ENCODE peak calls at places on chromosomes 6 and 20, in seven cellular contexts. E, G, C, U, M, P and F are unnamed samples.

GRCh38 chr6:160101262-160102205 is 20.1 kb upstream of the SLC22A1 start:
- DNase-seq in E (no peak), G (no peak), C (peak), U (no peak), M (peak), P (no peak), F (no peak)

GRCh38 chr20:42594659-42595058 is 595.0 kb downstream of the PTPRT start:
- DNase-seq in E (no peak), G (no peak), C (no peak), U (no peak), M (no peak), P (no peak), F (no peak)

GRCh38 chr20:10571313-10571815 is 102.4 kb downstream of the JAG1 start:
- DNase-seq in E (no peak), G (no peak), C (no peak), U (no peak), M (no peak), P (no peak), F (no peak)

GRCh38 chr6:4581468-4582420 is 194.5 kb upstream of the CDYL start:
- DNase-seq in E (peak), G (no peak), C (no peak), U (no peak), M (no peak), P (no peak), F (peak)

GRCh38 chr20:62822239-62822787 is 5.5 kb downstream of the COL9A3 start:
- DNase-seq in E (no peak), G (no peak), C (no peak), U (no peak), M (no peak), P (no peak), F (no peak)

GRCh38 chr20:7758436-7758835 is 181.8 kb downstream of the HAO1 start:
- DNase-seq in E (no peak), G (no peak), C (no peak), U (no peak), M (no peak), P (no peak), F (no peak)

GRCh38 chr20:48735112-48735511 is 92.7 kb downstream of the PREX1 start:
- DNase-seq in E (no peak), G (no peak), C (no peak), U (no peak), M (no peak), P (no peak), F (no peak)

GRCh38 chr6:13194852-13195251 is 133.5 kb downstream of the TBC1D7 start:
- DNase-seq in E (peak), G (peak), C (no peak), U (peak), M (no peak), P (peak), F (peak)

GRCh38 chr6:21914121-21914973 is 320.8 kb downstream of the SOX4 start:
- DNase-seq in E (peak), G (no peak), C (no peak), U (no peak), M (peak), P (no peak), F (peak)

GRCh38 chr6:142187209-142187608 is 40.1 kb downstream of the VTA1 start:
- DNase-seq in E (peak), G (no peak), C (no peak), U (peak), M (no peak), P (no peak), F (peak)

GRCh38 chr6:71502210-71502609 is 213.6 kb downstream of the OGFRL1 start:
- DNase-seq in E (no peak), G (no peak), C (no peak), U (no peak), M (no peak), P (no peak), F (no peak)

GRCh38 chr20:60869626-60870025 is 382.4 kb upstream of the CDH4 start:
- DNase-seq in E (no peak), G (no peak), C (no peak), U (no peak), M (no peak), P (no peak), F (no peak)

GRCh38 chr20:63334356-63334755 is 26.8 kb downstream of the CHRNA4 start:
- DNase-seq in E (no peak), G (no peak), C (no peak), U (no peak), M (no peak), P (no peak), F (no peak)

GRCh38 chr6:3844097-3844463 is 5.1 kb upstream of the FAM50B start:
- DNase-seq in E (peak), G (no peak), C (no peak), U (no peak), M (no peak), P (no peak), F (peak)

GRCh38 chr20:33443512-33444239 is at the start of gene SNTA1:
- DNase-seq in E (peak), G (peak), C (peak), U (peak), M (peak), P (peak), F (peak)

GRCh38 chr20:33438481-33438880 is 5.1 kb downstream of the SNTA1 start:
- DNase-seq in E (no peak), G (peak), C (no peak), U (no peak), M (no peak), P (peak), F (no peak)

GRCh38 chr20:33442136-33443005 is 1.2 kb downstream of the SNTA1 start:
- DNase-seq in E (no peak), G (no peak), C (no peak), U (no peak), M (no peak), P (no peak), F (no peak)

GRCh38 chr20:33443006-33443511 is 504 bp downstream of the SNTA1 start:
- DNase-seq in E (no peak), G (peak), C (peak), U (no peak), M (peak), P (peak), F (no peak)

GRCh38 chr20:33441142-33441955 is 2.2 kb downstream of the SNTA1 start:
- DNase-seq in E (no peak), G (no peak), C (no peak), U (no peak), M (no peak), P (no peak), F (no peak)
- H3K4me3 ChIP-seq in E (no peak), G (no peak), C (peak), U (no peak), M (no peak), P (no peak), F (no peak)

GRCh38 chr6:149032599-149033405 is 284.7 kb upstream of the TAB2 start:
- DNase-seq in E (peak), G (no peak), C (no peak), U (peak), M (no peak), P (peak), F (peak)
- TF ChIP-seq CTCF in E (no peak), G (no peak), C (no peak), U (no peak), M (no peak), P (no peak), F (no peak)

DNA sequence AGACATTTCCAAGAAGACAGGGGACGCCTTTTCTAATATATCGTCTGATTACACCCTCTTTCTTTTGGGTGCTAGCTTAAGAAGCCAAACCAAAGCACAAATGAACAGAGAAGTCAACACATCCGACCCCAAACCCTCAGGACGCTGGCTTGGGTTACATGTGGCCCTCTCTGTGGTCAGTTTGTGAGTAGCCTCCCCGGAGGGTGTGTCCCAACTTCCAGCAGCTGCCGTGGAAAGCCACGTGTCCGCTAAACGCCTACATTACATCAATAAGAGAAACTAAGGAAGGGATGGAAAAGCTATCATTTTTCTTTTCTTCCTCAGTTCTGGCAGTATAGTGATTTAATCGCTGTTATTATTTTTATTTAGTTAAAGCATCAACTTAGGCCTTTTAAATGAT is 487 bp upstream of the BMP6 start:
- DNase-seq in E (no peak), G (no peak), C (no peak), U (no peak), M (no peak), P (no peak), F (no peak)
- H3K4me3 ChIP-seq in E (peak), G (peak), C (peak), U (no peak), M (peak), P (peak), F (no peak)

GRCh38 chr6:128487055-128487454 is 33.3 kb downstream of the PTPRK start:
- DNase-seq in E (no peak), G (no peak), C (no peak), U (no peak), M (no peak), P (no peak), F (no peak)
- TF ChIP-seq CTCF in E (peak), G (peak), C (no peak), U (peak), M (peak), P (peak), F (peak)

DNA sequence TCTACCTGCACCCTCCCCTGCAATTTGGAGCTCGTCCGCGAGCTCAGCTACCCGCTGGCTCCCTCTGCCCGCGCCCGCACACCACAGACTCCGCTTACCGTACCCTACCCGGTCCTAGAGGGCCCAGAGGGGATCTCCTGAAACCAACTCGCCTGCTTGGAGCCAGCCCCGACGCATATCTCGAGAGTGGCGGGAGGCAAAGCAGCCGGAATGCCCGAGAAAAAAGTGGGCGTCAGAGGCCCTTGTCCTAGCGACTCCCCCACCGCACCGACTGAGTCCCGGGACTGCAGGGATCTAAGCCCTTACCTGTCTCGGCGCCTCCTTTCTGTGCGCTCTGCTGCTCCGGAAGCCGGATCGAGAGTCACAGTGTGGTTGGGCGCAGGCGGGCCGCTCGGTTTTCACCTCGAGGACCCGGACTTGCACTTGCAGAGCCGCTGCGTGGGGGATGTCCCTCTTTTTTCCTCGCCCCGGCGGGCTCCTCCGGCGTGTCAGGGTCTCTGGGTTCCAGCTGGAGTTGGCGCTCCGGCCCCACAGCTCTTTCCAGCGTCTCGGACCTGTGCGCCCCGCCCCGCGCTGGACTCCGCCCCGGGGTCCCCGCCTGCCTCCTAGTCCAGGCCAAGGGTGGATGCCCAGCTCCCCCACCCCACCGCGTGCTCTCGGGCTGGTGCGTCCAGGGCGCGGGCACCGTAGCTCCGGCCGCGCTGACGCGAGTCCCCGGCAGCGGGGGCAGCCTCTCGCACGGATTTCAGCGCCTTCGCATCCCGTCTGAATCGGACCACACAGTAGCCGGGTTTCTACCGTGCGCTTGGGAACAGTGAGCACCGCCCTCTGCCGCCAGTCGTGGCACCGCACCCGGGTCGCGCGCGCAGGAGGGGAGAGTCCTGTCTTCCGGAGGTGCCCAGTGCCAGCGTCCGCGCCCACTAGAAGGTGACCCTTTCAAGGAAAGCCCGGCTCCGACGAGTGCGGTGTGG is at the start of gene PROKR2:
- DNase-seq in E (peak), G (no peak), C (peak), U (no peak), M (no peak), P (no peak), F (no peak)
- H3K4me3 ChIP-seq in E (no peak), G (no peak), C (no peak), U (no peak), M (no peak), P (no peak), F (no peak)